ENCODE peak calls at places on chromosomes 4 and X, in seven cellular contexts. Q is lung; Y is CD8-positive, alpha-beta T cell; E is tibial nerve; T is coronary artery; B is SK-N-SH; V is GM23338. H is an unnamed sample.

GRCh38 chrX:38154818-38155217 is 65.9 kb downstream of the SRPX start:
- DNase-seq in T (no peak), Q (no peak), E (no peak), V (no peak), Y (no peak), B (no peak), H (no peak)

GRCh38 chrX:154918060-154918483 is 31.9 kb downstream of the F8A1 start:
- DNase-seq in T (no peak), B (peak; percentile 65), Q (peak; percentile 42), V (peak; percentile 72), Y (peak; percentile 0), E (peak; percentile 14), H (peak; percentile 2)

GRCh38 chr4:102263024-102263787 is 82.1 kb downstream of the SLC39A8 start:
- DNase-seq in E (no peak), T (no peak), V (peak; percentile 68), Q (no peak), Y (no peak), B (peak; percentile 48), H (peak; percentile 18)

GRCh38 chr4:121011780-121012340 is 60.5 kb downstream of the NDNF start:
- DNase-seq in Y (no peak), T (no peak), Q (no peak), E (no peak), B (no peak), V (peak; percentile 35), H (no peak)

GRCh38 chrX:72620550-72621145 is 48.0 kb upstream of the HDAC8 start:
- DNase-seq in T (peak; percentile 81), Y (no peak), Q (no peak), E (no peak), V (peak; percentile 1), B (no peak), H (no peak)

GRCh38 chr4:44738615-44739014 is 12.3 kb upstream of the GNPDA2 start:
- DNase-seq in Q (no peak), V (peak; percentile 28), E (no peak), Y (no peak), T (no peak), B (no peak), H (no peak)

GRCh38 chr4:185700048-185700447 is 111.9 kb downstream of the SORBS2 start:
- DNase-seq in T (no peak), Q (no peak), Y (no peak), V (no peak), B (peak; percentile 33), E (no peak), H (no peak)

GRCh38 chrX:5976332-5976731 is 252.3 kb downstream of the NLGN4X start:
- DNase-seq in E (no peak), V (no peak), B (no peak), Y (no peak), T (no peak), Q (no peak), H (no peak)

GRCh38 chrX:39577206-39577605 is 520.6 kb downstream of the BCOR start:
- DNase-seq in T (no peak), E (no peak), B (no peak), V (no peak), Q (no peak), Y (no peak), H (no peak)

GRCh38 chr4:52096048-52096447 is 44.9 kb downstream of the SPATA18 start:
- DNase-seq in E (no peak), B (no peak), Q (no peak), Y (no peak), V (no peak), T (no peak), H (no peak)
- TF ChIP-seq CTCF in E (no peak), B (no peak), Q (no peak), Y (no peak), V (no peak), T (no peak), H (no peak)

DNA sequence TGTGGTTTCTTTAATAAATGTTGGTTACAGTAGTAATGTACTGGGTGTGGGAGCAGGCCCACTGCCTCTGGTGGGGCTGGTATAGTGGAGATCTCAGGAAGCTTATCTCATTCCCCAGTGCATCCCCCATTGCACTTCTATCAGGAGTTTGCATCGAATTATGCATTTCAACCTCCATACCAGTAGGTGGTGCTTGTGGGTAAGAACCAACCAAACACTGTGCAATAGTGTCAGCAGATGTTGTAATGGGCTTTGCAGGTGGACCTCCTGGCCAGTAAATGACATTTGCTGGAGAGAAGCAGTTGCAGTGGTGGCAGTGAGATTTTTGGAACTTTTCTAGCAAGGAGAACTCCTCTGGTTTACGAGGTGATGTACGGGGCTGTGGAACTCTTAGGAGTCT is 150.6 kb downstream of the POU3F4 start:
- DNase-seq in Y (no peak), B (peak; percentile 8), Q (no peak), E (no peak), V (peak; percentile 1), T (no peak), H (no peak)
- TF ChIP-seq CTCF in Y (no peak), B (peak; percentile 51), Q (no peak), E (no peak), V (peak; percentile 36), T (no peak), H (no peak)

DNA sequence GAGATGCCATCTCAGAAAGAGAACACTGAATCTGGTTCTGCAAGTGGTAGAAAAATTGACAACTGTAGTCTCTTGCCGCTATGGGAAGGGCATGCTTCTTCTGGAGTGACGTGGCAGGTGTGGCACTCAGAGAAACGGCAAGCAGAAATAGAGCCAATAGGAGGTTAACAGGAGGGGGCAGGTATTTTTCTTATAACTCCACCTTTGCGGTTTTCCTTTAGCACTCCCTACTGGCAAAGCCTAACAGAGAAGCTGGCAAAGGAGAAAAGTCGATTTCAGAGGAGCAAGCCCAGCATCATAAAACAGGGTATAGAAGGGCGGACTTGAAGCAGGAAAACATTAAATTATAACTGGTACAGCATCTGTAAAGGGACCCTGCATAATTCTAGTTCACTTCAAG is 1382.2 kb downstream of the PCDH18 start:
- DNase-seq in Q (no peak), Y (no peak), T (no peak), V (peak; percentile 7), B (no peak), E (no peak), H (no peak)
- TF ChIP-seq CTCF in Q (no peak), Y (no peak), T (no peak), V (peak; percentile 41), B (no peak), E (no peak), H (no peak)

GRCh38 chr4:38861791-38862190 is 5.2 kb upstream of the TLR6 start:
- DNase-seq in Q (no peak), V (no peak), B (no peak), T (no peak), E (no peak), Y (no peak), H (no peak)
- TF ChIP-seq CTCF in Q (no peak), V (no peak), B (no peak), T (no peak), E (no peak), Y (no peak), H (no peak)

GRCh38 chrX:2913118-2913517 is 16.0 kb downstream of the ARSD start:
- DNase-seq in Q (no peak), V (no peak), B (no peak), E (no peak), Y (no peak), T (no peak), H (no peak)
- TF ChIP-seq CTCF in Q (no peak), V (no peak), B (peak; percentile 41), E (peak; percentile 4), Y (no peak), T (no peak), H (peak; percentile 4)

GRCh38 chr4:75891611-75892010 is 10.6 kb downstream of the PPEF2 start:
- DNase-seq in T (no peak), Q (no peak), Y (no peak), V (no peak), E (no peak), B (no peak), H (no peak)

GRCh38 chr4:75895744-75896314 is 6.4 kb downstream of the PPEF2 start:
- DNase-seq in Y (no peak), B (peak; percentile 50), Q (no peak), E (no peak), T (no peak), V (peak; percentile 74), H (no peak)

GRCh38 chr4:75889537-75890199 is 12.6 kb downstream of the PPEF2 start:
- DNase-seq in B (no peak), V (no peak), Q (no peak), T (no peak), E (no peak), Y (no peak), H (no peak)

GRCh38 chr4:75892508-75892907 is 9.7 kb downstream of the PPEF2 start:
- DNase-seq in B (peak; percentile 38), T (no peak), V (peak; percentile 74), E (no peak), Q (no peak), Y (no peak), H (peak; percentile 45)
- TF ChIP-seq CTCF in B (peak; percentile 29), T (no peak), V (peak; percentile 8), E (no peak), Q (no peak), Y (no peak), H (no peak)

H was measured in D721Med.